ENCODE peak calls at places on chromosomes 6 and 20, in six cellular contexts. One of them, this sample, is unnamed.

GRCh38 chr6:77470983-77471382 is 7.7 kb upstream of the HTR1B start:
- DNase-seq in GM06990: no peak
- DNase-seq in heart right ventricle: no peak
- DNase-seq in left lung: no peak
- DNase-seq in left ventricle myocardium inferior: no peak
- DNase-seq in RWPE1: peak
- DNase-seq in this sample: no peak

GRCh38 chr6:98203170-98203806 is 631.1 kb upstream of the POU3F2 start:
- DNase-seq in GM06990: no peak
- DNase-seq in heart right ventricle: no peak
- DNase-seq in left lung: no peak
- DNase-seq in left ventricle myocardium inferior: no peak
- DNase-seq in RWPE1: no peak
- DNase-seq in this sample: no peak

GRCh38 chr6:30234361-30234760 is 21.2 kb upstream of the TRIM26 start:
- DNase-seq in GM06990: no peak
- DNase-seq in heart right ventricle: no peak
- DNase-seq in left lung: no peak
- DNase-seq in left ventricle myocardium inferior: no peak
- DNase-seq in RWPE1: no peak
- DNase-seq in this sample: no peak

GRCh38 chr6:15507746-15508145 is 155.1 kb downstream of the DTNBP1 start:
- DNase-seq in GM06990: no peak
- DNase-seq in heart right ventricle: no peak
- DNase-seq in left lung: no peak
- DNase-seq in left ventricle myocardium inferior: no peak
- DNase-seq in RWPE1: no peak
- DNase-seq in this sample: no peak

GRCh38 chr6:21022343-21023107 is 488.3 kb downstream of the CDKAL1 start:
- DNase-seq in GM06990: peak
- DNase-seq in heart right ventricle: no peak
- DNase-seq in left lung: peak
- DNase-seq in left ventricle myocardium inferior: no peak
- DNase-seq in RWPE1: peak
- DNase-seq in this sample: no peak

GRCh38 chr6:111530777-111531176 is 47.8 kb upstream of the REV3L start:
- DNase-seq in GM06990: no peak
- DNase-seq in heart right ventricle: no peak
- DNase-seq in left lung: no peak
- DNase-seq in left ventricle myocardium inferior: no peak
- DNase-seq in RWPE1: no peak
- DNase-seq in this sample: no peak

GRCh38 chr6:3911614-3912336 is 62.6 kb downstream of the FAM50B start:
- DNase-seq in GM06990: no peak
- DNase-seq in heart right ventricle: peak
- DNase-seq in left lung: no peak
- DNase-seq in left ventricle myocardium inferior: peak
- DNase-seq in RWPE1: peak
- DNase-seq in this sample: peak

GRCh38 chr20:63360850-63361497 is at the start of gene CHRNA4:
- DNase-seq in GM06990: no peak
- DNase-seq in heart right ventricle: no peak
- DNase-seq in left lung: no peak
- DNase-seq in left ventricle myocardium inferior: no peak
- DNase-seq in RWPE1: peak
- DNase-seq in this sample: no peak

GRCh38 chr6:150528648-150529285 is 70.9 kb upstream of the PLEKHG1 start:
- DNase-seq in GM06990: no peak
- DNase-seq in heart right ventricle: peak
- DNase-seq in left lung: peak
- DNase-seq in left ventricle myocardium inferior: peak
- DNase-seq in RWPE1: no peak
- DNase-seq in this sample: peak

GRCh38 chr6:16184129-16184528 is 54.3 kb upstream of the GMPR start:
- DNase-seq in GM06990: no peak
- DNase-seq in heart right ventricle: no peak
- DNase-seq in left lung: no peak
- DNase-seq in left ventricle myocardium inferior: no peak
- DNase-seq in RWPE1: peak
- DNase-seq in this sample: peak

GRCh38 chr6:106512048-106512957 is 117.0 kb downstream of the RTN4IP1 start:
- DNase-seq in GM06990: peak
- DNase-seq in heart right ventricle: peak
- DNase-seq in left lung: peak
- DNase-seq in left ventricle myocardium inferior: peak
- DNase-seq in RWPE1: no peak
- DNase-seq in this sample: peak

GRCh38 chr20:36988494-36988966 is 37.0 kb upstream of the SAMHD1 start:
- DNase-seq in GM06990: no peak
- DNase-seq in heart right ventricle: no peak
- DNase-seq in left lung: no peak
- DNase-seq in left ventricle myocardium inferior: no peak
- DNase-seq in RWPE1: no peak
- DNase-seq in this sample: no peak

GRCh38 chr20:31740208-31740607 is 1.1 kb downstream of the TPX2 start:
- DNase-seq in GM06990: peak
- DNase-seq in heart right ventricle: no peak
- DNase-seq in left lung: no peak
- DNase-seq in left ventricle myocardium inferior: no peak
- DNase-seq in RWPE1: peak
- DNase-seq in this sample: no peak

GRCh38 chr6:72784071-72784470 is 162.2 kb downstream of the KCNQ5 start:
- DNase-seq in GM06990: no peak
- DNase-seq in heart right ventricle: no peak
- DNase-seq in left lung: no peak
- DNase-seq in left ventricle myocardium inferior: no peak
- DNase-seq in RWPE1: no peak
- DNase-seq in this sample: no peak

GRCh38 chr6:26130581-26131247 is 43.5 kb downstream of the HFE start:
- DNase-seq in GM06990: no peak
- DNase-seq in heart right ventricle: no peak
- DNase-seq in left lung: no peak
- DNase-seq in left ventricle myocardium inferior: no peak
- DNase-seq in RWPE1: no peak
- DNase-seq in this sample: no peak

GRCh38 chr6:70860044-70860443 is 96.8 kb downstream of the B3GAT2 start:
- DNase-seq in GM06990: no peak
- DNase-seq in heart right ventricle: no peak
- DNase-seq in left lung: no peak
- DNase-seq in left ventricle myocardium inferior: no peak
- DNase-seq in RWPE1: no peak
- DNase-seq in this sample: no peak

GRCh38 chr6:83633149-83633548 is 75.8 kb downstream of the SNAP91 start:
- DNase-seq in GM06990: no peak
- DNase-seq in heart right ventricle: no peak
- DNase-seq in left lung: no peak
- DNase-seq in left ventricle myocardium inferior: no peak
- DNase-seq in RWPE1: no peak
- DNase-seq in this sample: no peak

GRCh38 chr20:46046588-46047310 is 17.7 kb downstream of the SLC12A5 start:
- DNase-seq in GM06990: no peak
- DNase-seq in heart right ventricle: no peak
- DNase-seq in left lung: no peak
- DNase-seq in left ventricle myocardium inferior: no peak
- DNase-seq in RWPE1: no peak
- DNase-seq in this sample: no peak

GRCh38 chr20:46047821-46048220 is 18.8 kb downstream of the SLC12A5 start:
- DNase-seq in GM06990: no peak
- DNase-seq in heart right ventricle: no peak
- DNase-seq in left lung: no peak
- DNase-seq in left ventricle myocardium inferior: no peak
- DNase-seq in RWPE1: no peak
- DNase-seq in this sample: no peak

GRCh38 chr20:46043556-46043955 is 14.5 kb downstream of the SLC12A5 start:
- DNase-seq in GM06990: no peak
- DNase-seq in heart right ventricle: no peak
- DNase-seq in left lung: no peak
- DNase-seq in left ventricle myocardium inferior: no peak
- DNase-seq in RWPE1: no peak
- DNase-seq in this sample: no peak

GRCh38 chr20:46040902-46041535 is 12.0 kb downstream of the SLC12A5 start:
- DNase-seq in GM06990: no peak
- DNase-seq in heart right ventricle: no peak
- DNase-seq in left lung: no peak
- DNase-seq in left ventricle myocardium inferior: no peak
- DNase-seq in RWPE1: peak
- DNase-seq in this sample: no peak

GRCh38 chr20:46044896-46045295 is 15.9 kb downstream of the SLC12A5 start:
- DNase-seq in GM06990: no peak
- DNase-seq in heart right ventricle: no peak
- DNase-seq in left lung: no peak
- DNase-seq in left ventricle myocardium inferior: no peak
- DNase-seq in RWPE1: no peak
- DNase-seq in this sample: no peak
- TF ChIP-seq CTCF in GM06990: no peak
- TF ChIP-seq CTCF in heart right ventricle: no peak
- TF ChIP-seq CTCF in left lung: no peak
- TF ChIP-seq CTCF in left ventricle myocardium inferior: no peak
- TF ChIP-seq CTCF in RWPE1: no peak
- TF ChIP-seq CTCF in this sample: no peak

GRCh38 chr6:33673847-33674246 is 37.7 kb downstream of the UQCC2 start:
- DNase-seq in GM06990: no peak
- DNase-seq in heart right ventricle: no peak
- DNase-seq in left lung: no peak
- DNase-seq in left ventricle myocardium inferior: no peak
- DNase-seq in RWPE1: no peak
- DNase-seq in this sample: no peak

GRCh38 chr6:33670086-33670660 is 41.3 kb downstream of the UQCC2 start:
- DNase-seq in GM06990: no peak
- DNase-seq in heart right ventricle: no peak
- DNase-seq in left lung: no peak
- DNase-seq in left ventricle myocardium inferior: no peak
- DNase-seq in RWPE1: no peak
- DNase-seq in this sample: no peak

GRCh38 chr6:33671381-33672072 is 40.0 kb downstream of the UQCC2 start:
- DNase-seq in GM06990: no peak
- DNase-seq in heart right ventricle: no peak
- DNase-seq in left lung: no peak
- DNase-seq in left ventricle myocardium inferior: no peak
- DNase-seq in RWPE1: no peak
- DNase-seq in this sample: no peak

GRCh38 chr6:33670971-33671370 is 40.5 kb downstream of the UQCC2 start:
- DNase-seq in GM06990: no peak
- DNase-seq in heart right ventricle: no peak
- DNase-seq in left lung: no peak
- DNase-seq in left ventricle myocardium inferior: no peak
- DNase-seq in RWPE1: peak
- DNase-seq in this sample: no peak

GRCh38 chr6:33672808-33673207 is 38.7 kb downstream of the UQCC2 start:
- DNase-seq in GM06990: no peak
- DNase-seq in heart right ventricle: peak
- DNase-seq in left lung: peak
- DNase-seq in left ventricle myocardium inferior: peak
- DNase-seq in RWPE1: peak
- DNase-seq in this sample: peak
- TF ChIP-seq CTCF in GM06990: peak
- TF ChIP-seq CTCF in heart right ventricle: peak
- TF ChIP-seq CTCF in left lung: peak
- TF ChIP-seq CTCF in left ventricle myocardium inferior: peak
- TF ChIP-seq CTCF in RWPE1: peak
- TF ChIP-seq CTCF in this sample: peak

DNA sequence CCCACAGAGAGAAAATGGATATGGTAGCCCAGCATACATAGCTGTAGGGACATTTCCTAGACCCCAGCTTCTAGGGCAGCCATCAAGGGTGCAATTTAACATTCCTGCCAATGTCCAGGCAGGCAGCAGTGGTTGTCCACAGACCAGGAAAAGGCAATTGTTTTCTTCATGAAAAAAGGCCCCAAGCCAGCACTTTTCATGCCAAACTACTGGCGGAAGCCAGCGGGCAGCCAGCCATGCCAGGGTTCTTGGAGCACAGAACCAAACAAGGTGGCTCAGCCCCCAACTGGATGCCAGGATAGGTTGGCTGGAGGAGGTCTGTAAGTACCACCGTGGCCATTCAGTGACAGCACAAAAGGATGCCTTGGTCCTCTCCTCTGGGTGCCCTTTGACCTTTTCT is 94.6 kb downstream of the BANF2 start:
- DNase-seq in GM06990: no peak
- DNase-seq in heart right ventricle: no peak
- DNase-seq in left lung: no peak
- DNase-seq in left ventricle myocardium inferior: no peak
- DNase-seq in RWPE1: no peak
- DNase-seq in this sample: no peak
- TF ChIP-seq CTCF in GM06990: no peak
- TF ChIP-seq CTCF in heart right ventricle: no peak
- TF ChIP-seq CTCF in left lung: no peak
- TF ChIP-seq CTCF in left ventricle myocardium inferior: no peak
- TF ChIP-seq CTCF in RWPE1: no peak
- TF ChIP-seq CTCF in this sample: no peak

GRCh38 chr20:51042657-51043247 is 19.8 kb upstream of the KCNG1 start:
- DNase-seq in GM06990: no peak
- DNase-seq in heart right ventricle: no peak
- DNase-seq in left lung: no peak
- DNase-seq in left ventricle myocardium inferior: no peak
- DNase-seq in RWPE1: no peak
- DNase-seq in this sample: no peak
- TF ChIP-seq CTCF in GM06990: no peak
- TF ChIP-seq CTCF in heart right ventricle: no peak
- TF ChIP-seq CTCF in left lung: no peak
- TF ChIP-seq CTCF in left ventricle myocardium inferior: no peak
- TF ChIP-seq CTCF in RWPE1: no peak
- TF ChIP-seq CTCF in this sample: no peak

GRCh38 chr20:54194724-54195438 is 13.0 kb upstream of the PFDN4 start:
- DNase-seq in GM06990: no peak
- DNase-seq in heart right ventricle: no peak
- DNase-seq in left lung: no peak
- DNase-seq in left ventricle myocardium inferior: no peak
- DNase-seq in RWPE1: peak
- DNase-seq in this sample: no peak
- TF ChIP-seq CTCF in GM06990: peak
- TF ChIP-seq CTCF in heart right ventricle: no peak
- TF ChIP-seq CTCF in left lung: no peak
- TF ChIP-seq CTCF in left ventricle myocardium inferior: no peak
- TF ChIP-seq CTCF in RWPE1: no peak
- TF ChIP-seq CTCF in this sample: no peak

GRCh38 chr20:2509468-2509781 is 710 bp upstream of the ZNF343 start:
- DNase-seq in GM06990: no peak
- DNase-seq in heart right ventricle: no peak
- DNase-seq in left lung: no peak
- DNase-seq in left ventricle myocardium inferior: no peak
- DNase-seq in RWPE1: no peak
- DNase-seq in this sample: peak
- TF ChIP-seq CTCF in GM06990: no peak
- TF ChIP-seq CTCF in heart right ventricle: no peak
- TF ChIP-seq CTCF in left lung: no peak
- TF ChIP-seq CTCF in left ventricle myocardium inferior: no peak
- TF ChIP-seq CTCF in RWPE1: no peak
- TF ChIP-seq CTCF in this sample: no peak

DNA sequence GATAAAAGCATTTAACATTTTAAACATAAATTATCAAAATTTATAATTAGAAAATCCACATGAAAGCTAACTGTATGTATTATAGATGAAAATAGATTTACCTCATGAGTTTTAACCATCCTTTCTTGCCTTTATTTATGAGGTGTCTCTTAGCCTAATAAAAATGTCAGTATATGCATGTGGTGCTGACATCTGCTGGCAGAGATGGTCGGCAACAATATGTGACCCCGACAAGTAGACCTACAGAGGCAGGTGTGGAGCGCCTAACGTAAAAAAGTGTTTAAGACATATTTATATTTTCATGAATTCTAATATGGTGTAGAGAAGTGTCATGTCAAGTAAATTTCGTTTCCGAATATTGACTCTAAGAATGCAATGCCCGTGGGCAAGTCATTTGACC is 149.0 kb upstream of the FUT9 start:
- DNase-seq in GM06990: no peak
- DNase-seq in heart right ventricle: no peak
- DNase-seq in left lung: no peak
- DNase-seq in left ventricle myocardium inferior: no peak
- DNase-seq in RWPE1: peak
- DNase-seq in this sample: no peak
- TF ChIP-seq CTCF in GM06990: peak
- TF ChIP-seq CTCF in heart right ventricle: no peak
- TF ChIP-seq CTCF in left lung: no peak
- TF ChIP-seq CTCF in left ventricle myocardium inferior: peak
- TF ChIP-seq CTCF in RWPE1: peak
- TF ChIP-seq CTCF in this sample: no peak

This sample was measured in gastrocnemius medialis.